ENCODE peak calls at places on chromosome 3, in seven cellular contexts. D is GM12878, Q is endothelial cell of umbilical vein, K is esophagus muscularis mucosa, E is vagina, J is transverse colon, Y is K562. N is an unnamed sample.
A peak's percentile ranks its signal among the peaks of the same experiment; 100 is the strongest.

GRCh38 chr3:42503251-42503924 is 945 bp downstream of the VIPR1 start:
- DNase-seq in J (peak; percentile 14), Y (no peak), E (no peak), Q (no peak), D (no peak), K (no peak), N (peak; percentile 36)

GRCh38 chr3:177463863-177464262 is 266.6 kb upstream of the TBL1XR1 start:
- DNase-seq in Y (no peak), D (no peak), E (no peak), Q (no peak), J (no peak), K (no peak), N (no peak)

GRCh38 chr3:48057521-48057920 is 41.3 kb upstream of the MAP4 start:
- DNase-seq in E (no peak), Q (no peak), K (no peak), J (no peak), D (no peak), Y (no peak), N (no peak)

GRCh38 chr3:25863560-25863959 is 73.7 kb downstream of the OXSM start:
- DNase-seq in J (no peak), D (no peak), Q (no peak), K (no peak), E (no peak), Y (no peak), N (no peak)

GRCh38 chr3:39209329-39209970 is 17.1 kb upstream of the XIRP1 start:
- DNase-seq in E (no peak), Y (no peak), D (no peak), Q (no peak), K (peak; percentile 79), J (no peak), N (no peak)

GRCh38 chr3:16741103-16741758 is 136.0 kb upstream of the DAZL start:
- DNase-seq in J (no peak), D (no peak), Y (no peak), K (no peak), E (no peak), Q (no peak), N (peak; percentile 69)

GRCh38 chr3:138349926-138350665 is 1.7 kb downstream of the MRAS start:
- DNase-seq in Q (peak; percentile 11), E (no peak), D (no peak), Y (no peak), K (no peak), J (no peak), N (no peak)

GRCh38 chr3:33881181-33882064 is 83.0 kb downstream of the PDCD6IP start:
- DNase-seq in Y (no peak), D (no peak), Q (no peak), K (no peak), E (no peak), J (no peak), N (no peak)

GRCh38 chr3:42025388-42026138 is 63.7 kb upstream of the ULK4 start:
- DNase-seq in J (peak; percentile 85), Q (peak; percentile 98), K (peak; percentile 98), E (no peak), Y (peak; percentile 89), D (no peak), N (peak; percentile 98)

DNA sequence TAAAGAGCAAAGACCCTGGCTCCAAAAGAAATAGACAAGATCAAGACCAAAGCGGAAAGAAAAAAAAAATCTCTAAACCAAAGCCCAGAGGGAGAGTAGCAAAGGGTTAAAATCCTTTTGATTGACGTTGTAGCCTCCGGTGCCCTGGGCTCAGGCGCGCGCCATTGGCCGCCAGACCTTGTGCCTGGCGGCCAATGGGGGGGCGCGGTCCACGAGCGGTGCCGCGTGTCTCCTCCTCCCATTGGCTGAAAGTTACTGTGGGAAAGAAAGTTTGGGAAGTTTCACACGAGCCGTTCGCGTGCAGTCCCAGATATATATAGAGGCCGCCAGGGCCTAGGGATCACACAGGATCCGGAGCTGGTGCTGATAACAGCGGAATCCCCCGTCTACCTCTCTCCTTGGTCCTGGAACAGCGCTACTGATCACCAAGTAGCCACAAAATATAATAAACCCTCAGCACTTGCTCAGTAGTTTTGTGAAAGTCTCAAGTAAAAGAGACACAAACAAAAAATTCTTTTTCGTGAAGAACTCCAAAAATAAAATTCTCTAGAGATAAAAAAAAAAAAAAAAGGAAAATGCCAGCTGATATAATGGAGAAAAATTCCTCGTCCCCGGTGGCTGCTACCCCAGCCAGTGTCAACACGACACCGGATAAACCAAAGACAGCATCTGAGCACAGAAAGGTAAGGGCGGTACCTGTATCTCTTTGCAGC is at the start of gene HES1:
- DNase-seq in J (peak; percentile 95), Y (peak; percentile 95), K (peak; percentile 98), Q (peak; percentile 99), D (peak; percentile 61), E (no peak), N (peak; percentile 98)
- TF ChIP-seq POLR2A in J (peak; percentile 99), Y (peak; percentile 91), K (peak; percentile 91), Q (peak; percentile 98), D (peak; percentile 70), E (no peak), N (peak; percentile 98)

GRCh38 chr3:147355104-147355854 is 51.1 kb downstream of the ZIC4 start:
- DNase-seq in K (no peak), E (no peak), Y (no peak), J (no peak), Q (no peak), D (no peak), N (no peak)

GRCh38 chr3:147358144-147358992 is 48.0 kb downstream of the ZIC4 start:
- DNase-seq in Y (no peak), D (no peak), E (no peak), J (no peak), K (peak; percentile 70), Q (no peak), N (no peak)

GRCh38 chr3:147356909-147357733 is 49.2 kb downstream of the ZIC4 start:
- DNase-seq in E (no peak), Y (no peak), K (peak; percentile 72), Q (no peak), J (no peak), D (no peak), N (no peak)

GRCh38 chr3:147354621-147355020 is 51.7 kb downstream of the ZIC4 start:
- DNase-seq in E (no peak), D (no peak), J (no peak), Y (no peak), Q (no peak), K (no peak), N (no peak)

DNA sequence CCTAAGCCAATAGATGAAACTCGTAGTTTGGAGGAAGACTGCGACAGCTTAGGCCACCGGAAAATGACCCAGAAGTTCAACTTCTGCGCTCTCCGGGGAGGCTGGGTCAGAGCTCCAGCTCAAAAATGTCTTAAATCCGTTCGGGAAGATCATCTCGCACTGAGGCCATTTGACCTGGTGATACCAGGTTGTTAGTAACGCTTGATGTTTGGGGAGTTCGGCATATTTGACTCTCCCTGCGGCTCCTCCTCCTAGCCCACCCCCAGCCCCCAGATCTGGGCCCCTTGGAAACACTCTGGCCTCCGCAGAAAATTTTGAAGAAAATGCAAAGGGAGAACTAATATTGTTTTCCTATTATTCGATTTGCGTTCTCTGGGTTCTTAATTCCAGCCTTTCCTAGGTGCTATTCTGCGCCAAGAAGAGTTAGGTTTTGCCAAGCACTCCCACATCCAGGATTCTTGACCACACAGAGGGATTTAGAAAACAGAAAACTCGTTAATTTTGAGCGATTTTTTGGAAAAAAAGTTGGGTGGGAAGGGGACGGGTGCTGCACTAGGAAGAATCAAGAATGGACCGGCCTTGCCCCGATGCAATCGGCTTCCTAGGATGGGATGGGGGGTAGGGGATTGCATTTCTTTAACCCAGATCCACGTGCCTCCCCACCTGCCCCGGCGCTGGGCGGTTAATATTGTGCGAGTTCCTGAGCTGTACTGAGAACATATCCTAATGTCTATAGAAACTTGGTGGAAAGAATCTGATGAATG is 50.0 kb downstream of the ZIC4 start:
- DNase-seq in Q (no peak), Y (no peak), K (no peak), J (no peak), D (no peak), E (no peak), N (no peak)
- H3K4me1 ChIP-seq in Q (no peaks in the 10 kb centered on the region), Y (no peaks in the 10 kb centered on the region), K (peaks cover 13% of the 10 kb centered on the region), J (no peaks in the 10 kb centered on the region), D (no peaks in the 10 kb centered on the region), E (no peaks in the 10 kb centered on the region), N (peaks cover 12% of the 10 kb centered on the region)

DNA sequence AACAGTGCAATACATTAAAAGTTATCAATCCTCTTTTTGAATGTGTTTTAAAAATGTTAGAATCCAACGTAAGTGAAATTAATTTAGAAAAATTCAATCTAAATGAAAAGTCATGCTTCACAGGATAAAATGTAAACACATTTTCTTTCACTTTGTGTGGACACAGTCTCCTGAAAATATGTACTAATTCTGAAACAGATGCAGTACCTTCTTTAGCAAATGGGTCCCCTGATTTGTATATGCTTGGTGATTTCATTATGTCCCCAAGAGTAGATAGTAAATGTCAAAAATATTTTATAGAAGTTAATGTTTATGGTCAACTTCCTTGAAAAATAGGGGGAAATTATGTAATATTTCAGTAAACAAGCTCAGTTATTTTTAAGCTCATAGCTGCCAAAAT is 28.9 kb downstream of the FOXP1 start:
- DNase-seq in J (no peak), K (no peak), Q (no peak), D (no peak), E (no peak), Y (no peak), N (no peak)
- TF ChIP-seq POLR2AphosphoS5 in J (no peak), K (no peak), Q (no peak), D (no peak), E (no peak), Y (no peak), N (no peak)

GRCh38 chr3:129315386-129315991 is 36.8 kb downstream of the HMCES start:
- DNase-seq in D (no peak), Q (peak; percentile 49), K (no peak), Y (no peak), J (peak; percentile 44), E (no peak), N (peak; percentile 79)

GRCh38 chr3:129317876-129318275 is 39.2 kb downstream of the HMCES start:
- DNase-seq in Q (no peak), Y (no peak), D (no peak), K (no peak), J (peak; percentile 49), E (no peak), N (no peak)

GRCh38 chr3:129317014-129317771 is 38.5 kb downstream of the HMCES start:
- DNase-seq in D (no peak), E (no peak), K (no peak), Y (no peak), J (no peak), Q (no peak), N (no peak)

GRCh38 chr3:129314757-129315385 is 36.2 kb downstream of the HMCES start:
- DNase-seq in Q (peak; percentile 85), J (peak; percentile 85), Y (peak; percentile 86), K (no peak), D (no peak), E (no peak), N (peak; percentile 94)

DNA sequence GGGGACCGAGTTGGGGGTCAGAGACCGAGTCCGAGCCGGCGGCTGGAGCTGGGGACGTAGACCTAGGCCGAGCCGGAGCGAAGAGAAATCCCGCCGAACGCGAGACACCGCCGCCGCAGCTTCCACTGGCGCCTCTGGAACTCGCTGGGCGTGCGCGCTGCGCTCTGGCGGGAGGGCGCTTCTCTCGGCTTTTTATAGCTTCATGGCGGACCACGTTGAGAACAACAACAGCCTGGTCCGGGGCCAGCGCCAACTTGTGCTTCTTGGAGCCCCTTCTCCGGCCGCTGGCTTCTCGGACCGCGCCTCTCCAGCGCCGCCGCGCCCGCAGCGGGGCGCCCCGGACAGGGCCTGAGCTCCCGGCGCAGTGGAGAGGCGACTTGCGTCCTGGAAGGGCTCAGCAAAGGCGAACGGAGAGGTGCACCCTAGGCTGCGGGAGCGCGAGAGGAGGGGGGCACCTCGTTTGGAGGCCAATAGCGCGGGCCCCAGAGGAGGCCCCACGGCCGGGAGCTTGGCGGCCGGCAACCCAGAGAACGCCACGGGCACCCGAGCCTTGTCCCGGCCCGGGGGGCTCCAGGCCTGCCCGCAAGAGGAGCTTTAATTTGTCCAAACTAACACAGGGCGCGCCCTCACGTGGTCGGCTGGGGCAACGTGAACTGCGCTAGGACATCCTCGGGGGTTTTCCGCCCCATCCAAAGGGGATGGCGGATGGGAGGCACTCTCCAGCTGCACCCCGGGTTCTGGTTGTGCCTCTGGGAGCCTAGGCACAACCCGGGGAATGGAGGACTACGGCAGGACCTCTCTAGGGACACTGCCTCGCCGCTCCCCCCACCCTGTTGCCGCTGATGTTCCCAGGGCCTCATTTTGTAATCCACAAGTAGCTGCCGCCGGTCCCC is 37.7 kb downstream of the HMCES start:
- DNase-seq in Y (peak; percentile 85), J (peak; percentile 89), D (no peak), K (peak; percentile 97), Q (peak; percentile 78), E (no peak), N (peak; percentile 93)
- TF ChIP-seq POLR2A in Y (peak; percentile 96), J (peak; percentile 99), D (peak; percentile 87), K (peak; percentile 97), Q (peak; percentile 100), E (no peak), N (peak; percentile 99)

N was measured in sigmoid colon.